ENCODE peak calls at places on chromosomes 11 and 22, in seven cellular contexts. C, L, H, J, K, Y and B are unnamed samples.
A peak's percentile ranks its signal among the peaks of the same experiment; 100 is the strongest.

GRCh38 chr11:116885951-116886629 is 48.7 kb upstream of the APOA1 start:
- DNase-seq in C (no peak), L (peak; percentile 41), H (no peak), J (peak; percentile 40), K (peak; percentile 35), Y (no peak), B (no peak)

GRCh38 chr11:12232819-12233601 is 122.6 kb downstream of the MICAL2 start:
- DNase-seq in C (no peak), L (peak; percentile 90), H (no peak), J (peak; percentile 94), K (no peak), Y (no peak), B (peak; percentile 94)

GRCh38 chr22:34804588-34804987 is 261.4 kb upstream of the ISX start:
- DNase-seq in C (no peak), L (no peak), H (no peak), J (no peak), K (no peak), Y (no peak), B (no peak)

GRCh38 chr11:66267039-66267378 is 1.4 kb upstream of the RAB1B start:
- DNase-seq in C (no peak), L (no peak), H (no peak), J (no peak), K (no peak), Y (no peak), B (no peak)

GRCh38 chr22:27597703-27598444 is 203.7 kb downstream of the MN1 start:
- DNase-seq in C (no peak), L (peak; percentile 21), H (no peak), J (peak; percentile 21), K (peak; percentile 27), Y (no peak), B (peak; percentile 13)

GRCh38 chr11:128965485-128965884 is 22.8 kb upstream of the TP53AIP1 start:
- DNase-seq in C (no peak), L (peak; percentile 11), H (no peak), J (no peak), K (no peak), Y (no peak), B (no peak)

GRCh38 chr11:2685051-2685450 is 14.7 kb downstream of the KCNQ1OT1 start:
- DNase-seq in C (no peak), L (no peak), H (no peak), J (no peak), K (peak; percentile 6), Y (no peak), B (no peak)

GRCh38 chr22:46090051-46090591 is 60.2 kb upstream of the PPARA start:
- DNase-seq in C (no peak), L (no peak), H (no peak), J (no peak), K (peak; percentile 94), Y (no peak), B (no peak)

GRCh38 chr11:33635161-33635560 is 65.5 kb downstream of the C11orf91 start:
- DNase-seq in C (no peak), L (peak; percentile 94), H (no peak), J (peak; percentile 92), K (no peak), Y (no peak), B (peak; percentile 81)

GRCh38 chr11:122853971-122854446 is 15.7 kb downstream of the CRTAM start:
- DNase-seq in C (no peak), L (peak; percentile 86), H (peak; percentile 75), J (peak; percentile 89), K (peak; percentile 55), Y (peak; percentile 34), B (peak; percentile 34)

GRCh38 chr11:10109836-10110235 is 184.2 kb downstream of the SBF2 start:
- DNase-seq in C (no peak), L (peak; percentile 92), H (no peak), J (peak; percentile 89), K (no peak), Y (no peak), B (peak; percentile 40)